ENCODE peak calls at places on chromosomes 11 and 22, in five cellular contexts. O is HepG2, C is H1, K is HCT116, J is GM12878. X is an unnamed sample.

GRCh38 chr11:26231252-26231661 is 100.7 kb upstream of the ANO3 start:
- DNase-seq in O (no peak), C (no peak), K (no peak), J (no peak), X (no peak)

GRCh38 chr22:17475318-17476212 is 87.7 kb upstream of the SLC25A18 start:
- DNase-seq in O (no peak), C (no peak), K (no peak), J (no peak), X (no peak)

GRCh38 chr22:29313126-29314071 is 2.1 kb downstream of the RASL10A start:
- DNase-seq in O (no peak), C (peak), K (peak), J (no peak), X (no peak)

GRCh38 chr11:129937592-129938238 is 42.3 kb upstream of the NFRKB start:
- DNase-seq in O (no peak), C (no peak), K (no peak), J (no peak), X (no peak)

GRCh38 chr11:132992838-132993680 is 539.2 kb downstream of the OPCML start:
- DNase-seq in O (no peak), C (no peak), K (no peak), J (no peak), X (no peak)

GRCh38 chr11:80473562-80473961 is 1032.7 kb upstream of the TENM4 start:
- DNase-seq in O (no peak), C (no peak), K (no peak), J (peak), X (no peak)

GRCh38 chr22:26364066-26365015 is 64.7 kb upstream of the ASPHD2 start:
- DNase-seq in O (peak), C (peak), K (peak), J (peak), X (peak)

GRCh38 chr11:72239849-72240460 is 4.0 kb downstream of the PHOX2A start:
- DNase-seq in O (no peak), C (no peak), K (no peak), J (no peak), X (no peak)

GRCh38 chr22:20420157-20420842 is 17.3 kb downstream of the SCARF2 start:
- DNase-seq in O (no peak), C (no peak), K (no peak), J (no peak), X (no peak)

GRCh38 chr11:60589611-60590010 is 74.4 kb downstream of the MS4A13 start:
- DNase-seq in O (no peak), C (no peak), K (peak), J (no peak), X (no peak)

GRCh38 chr22:29475550-29475949 is 4.5 kb upstream of the NEFH start:
- DNase-seq in O (no peak), C (no peak), K (no peak), J (peak), X (no peak)

GRCh38 chr22:24706050-24706449 is 68.5 kb downstream of the PIWIL3 start:
- DNase-seq in O (peak), C (no peak), K (no peak), J (no peak), X (no peak)

GRCh38 chr22:36562261-36562835 is 33.4 kb upstream of the EIF3D start:
- DNase-seq in O (no peak), C (no peak), K (no peak), J (no peak), X (no peak)

GRCh38 chr11:23997356-23997755 is 499.5 kb upstream of the LUZP2 start:
- DNase-seq in O (no peak), C (no peak), K (no peak), J (no peak), X (no peak)

GRCh38 chr11:68300076-68300830 is 12.1 kb upstream of the LRP5 start:
- DNase-seq in O (no peak), C (no peak), K (no peak), J (no peak), X (no peak)

GRCh38 chr11:78350101-78350645 is 67.4 kb downstream of the GAB2 start:
- DNase-seq in O (no peak), C (no peak), K (no peak), J (peak), X (no peak)

GRCh38 chr22:49156662-49157285 is 670.9 kb downstream of the BRD1 start:
- DNase-seq in O (no peak), C (no peak), K (no peak), J (no peak), X (no peak)

GRCh38 chr22:31093956-31094622 is 13.0 kb downstream of the SMTN start:
- DNase-seq in O (no peak), C (no peak), K (no peak), J (no peak), X (no peak)

GRCh38 chr22:46336119-46337078 is 885 bp downstream of the TRMU start:
- DNase-seq in O (peak), C (no peak), K (no peak), J (no peak), X (no peak)

GRCh38 chr11:125338886-125339811 is 156.9 kb downstream of the FEZ1 start:
- DNase-seq in O (no peak), C (no peak), K (no peak), J (no peak), X (no peak)

GRCh38 chr11:94897330-94897768 is 76.0 kb downstream of the CWC15 start:
- DNase-seq in O (peak), C (no peak), K (peak), J (no peak), X (peak)

GRCh38 chr22:46584081-46584903 is 35.9 kb upstream of the GRAMD4 start:
- DNase-seq in O (no peak), C (no peak), K (no peak), J (no peak), X (no peak)

GRCh38 chr11:113476553-113476952 is 1.4 kb upstream of the DRD2 start:
- DNase-seq in O (no peak), C (no peak), K (no peak), J (no peak), X (no peak)
- TF ChIP-seq YY1 in O (no peak), C (no peak), K (no peak), J (no peak), X (no peak)

GRCh38 chr11:77075425-77075905 is 8.7 kb downstream of the CAPN5 start:
- DNase-seq in O (no peak), C (no peak), K (no peak), J (no peak), X (no peak)
- H3K9ac ChIP-seq in O (no peak), C (no peak), K (no peak), J (no peak), X (no peak)

DNA sequence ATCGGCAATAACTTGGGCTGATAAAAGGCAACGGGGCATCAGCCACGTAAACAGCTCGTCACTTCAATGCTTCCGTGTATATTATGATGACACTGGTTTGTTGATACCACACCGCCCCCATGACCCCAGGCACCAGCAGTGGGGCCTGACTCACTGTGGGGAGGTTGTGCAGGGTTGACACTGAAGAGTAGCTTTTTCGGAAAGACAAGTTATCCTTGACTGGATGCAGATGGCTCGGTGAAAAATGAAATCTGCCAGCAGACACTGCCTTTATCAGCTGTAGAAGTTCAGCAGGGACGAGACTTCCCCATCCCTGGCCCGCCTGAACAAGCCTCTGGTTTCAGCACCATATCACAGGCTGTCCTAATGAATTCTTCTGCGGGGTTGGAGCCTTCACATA is 55.6 kb downstream of the WT1 start:
- DNase-seq in O (no peak), C (no peak), K (no peak), J (no peak), X (no peak)
- TF ChIP-seq YY1 in O (no peak), C (no peak), K (no peak), J (no peak), X (no peak)

DNA sequence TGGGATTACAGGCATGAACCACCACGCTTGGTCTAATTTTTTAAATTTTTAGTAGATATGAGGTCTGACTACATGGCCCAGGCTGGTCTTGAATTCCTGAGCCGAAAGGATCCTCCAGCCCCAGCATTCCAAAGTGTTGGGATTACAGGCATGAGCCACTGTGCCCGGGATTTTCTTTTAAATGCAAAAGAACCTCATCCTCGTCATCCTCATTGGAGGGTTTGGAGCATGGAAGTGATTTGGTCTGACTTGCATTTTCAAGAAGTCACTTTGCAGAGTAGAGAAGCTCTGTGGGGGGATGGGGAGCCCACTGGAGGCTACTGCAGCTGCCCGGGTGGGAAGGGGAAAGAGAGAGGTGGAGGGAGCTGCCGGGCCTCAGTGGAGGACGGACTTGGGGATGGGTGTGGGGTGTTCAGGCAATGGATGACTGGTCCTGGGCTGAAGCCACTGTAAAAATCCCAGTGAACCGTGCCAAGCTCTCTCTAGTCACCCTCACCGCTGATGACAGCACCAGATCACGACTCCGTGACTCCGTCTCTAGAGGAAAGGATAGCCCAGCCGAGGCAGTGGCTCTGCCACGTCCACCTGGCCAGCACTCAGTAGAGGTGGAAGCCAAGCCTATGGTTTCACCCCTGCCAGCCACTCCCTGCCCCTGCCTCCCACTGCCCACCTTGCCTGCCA is 32.8 kb upstream of the SLC22A12 start:
- DNase-seq in O (no peak), C (no peak), K (no peak), J (no peak), X (peak)
- H3K9ac ChIP-seq in O (no peak), C (no peak), K (no peak), J (no peak), X (peak)

DNA sequence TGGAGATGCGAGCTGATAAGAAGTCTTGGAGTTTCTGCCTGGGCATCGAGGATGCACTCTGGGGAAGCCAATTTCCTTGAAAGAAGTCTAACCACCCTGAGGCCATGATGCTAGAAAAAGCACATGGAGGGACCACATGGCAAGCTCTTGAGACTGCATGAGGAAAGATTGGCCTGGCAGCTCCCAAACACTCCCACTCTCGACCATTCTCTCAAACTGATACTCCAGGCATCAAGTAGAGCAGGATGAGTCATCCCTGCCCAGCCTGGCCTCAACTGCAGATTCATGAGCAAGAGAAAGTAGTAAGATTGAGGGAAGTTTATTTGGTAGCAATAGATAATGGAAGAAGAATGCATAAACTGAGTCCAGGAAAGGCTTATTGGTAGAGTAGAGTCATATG is 194.3 kb downstream of the KIF18A start:
- DNase-seq in O (no peak), C (no peak), K (no peak), J (no peak), X (no peak)
- TF ChIP-seq YY1 in O (no peak), C (no peak), K (no peak), J (no peak), X (no peak)

DNA sequence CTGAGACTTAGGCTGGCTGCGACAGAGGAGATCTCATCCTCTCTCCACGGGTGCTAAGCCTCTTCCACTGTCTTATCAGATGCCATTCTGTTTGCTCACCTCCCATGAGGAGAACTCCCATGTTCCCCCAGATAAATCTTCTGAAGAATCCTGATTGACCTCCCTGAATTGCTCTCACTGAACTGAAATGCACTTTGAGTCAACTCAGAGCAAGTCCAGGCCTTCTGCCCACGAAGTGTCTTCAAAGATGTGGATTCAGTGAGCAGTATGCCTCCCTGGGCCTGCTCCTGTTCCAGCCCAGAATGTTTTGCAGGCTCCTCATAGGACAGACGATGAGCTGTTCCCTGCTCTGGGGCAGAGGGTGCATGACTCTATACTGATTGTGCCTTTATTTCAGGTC is 17.4 kb downstream of the TUB start:
- DNase-seq in O (no peak), C (no peak), K (no peak), J (no peak), X (no peak)
- H3K9ac ChIP-seq in O (no peak), C (no peak), K (no peak), J (no peak), X (no peak)

DNA sequence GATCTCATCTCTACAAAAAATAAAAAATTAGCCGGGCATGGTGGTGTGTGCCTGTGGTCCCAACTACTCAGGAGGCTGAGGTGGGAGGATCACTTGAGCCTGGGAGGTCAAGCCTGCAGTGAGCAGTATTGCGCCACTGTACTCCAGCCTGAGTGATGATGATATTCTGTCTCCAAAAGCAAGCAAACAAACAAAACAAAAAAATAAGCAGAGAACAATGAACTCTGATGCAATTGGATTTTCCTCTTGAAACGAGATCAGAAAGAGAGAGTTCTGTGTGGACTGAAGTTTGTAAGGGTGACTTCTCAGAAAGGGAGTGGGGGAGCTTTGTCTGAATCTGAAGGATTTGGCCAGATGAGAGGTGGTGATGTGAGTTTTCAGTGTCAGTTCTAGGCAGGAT is 6.0 kb upstream of the TMEM123 start:
- DNase-seq in O (peak), C (no peak), K (no peak), J (no peak), X (no peak)
- TF ChIP-seq YY1 in O (no peak), C (no peak), K (no peak), J (no peak), X (no peak)

GRCh38 chr11:22082788-22083187 is 110.1 kb upstream of the ANO5 start:
- DNase-seq in O (no peak), C (no peak), K (no peak), J (no peak), X (no peak)

GRCh38 chr11:22082178-22082577 is 110.7 kb upstream of the ANO5 start:
- DNase-seq in O (no peak), C (no peak), K (no peak), J (no peak), X (no peak)

GRCh38 chr11:22079133-22079847 is 113.6 kb upstream of the ANO5 start:
- DNase-seq in O (no peak), C (no peak), K (no peak), J (no peak), X (no peak)

GRCh38 chr11:22089609-22090008 is 103.3 kb upstream of the ANO5 start:
- DNase-seq in O (no peak), C (no peak), K (no peak), J (no peak), X (no peak)

DNA sequence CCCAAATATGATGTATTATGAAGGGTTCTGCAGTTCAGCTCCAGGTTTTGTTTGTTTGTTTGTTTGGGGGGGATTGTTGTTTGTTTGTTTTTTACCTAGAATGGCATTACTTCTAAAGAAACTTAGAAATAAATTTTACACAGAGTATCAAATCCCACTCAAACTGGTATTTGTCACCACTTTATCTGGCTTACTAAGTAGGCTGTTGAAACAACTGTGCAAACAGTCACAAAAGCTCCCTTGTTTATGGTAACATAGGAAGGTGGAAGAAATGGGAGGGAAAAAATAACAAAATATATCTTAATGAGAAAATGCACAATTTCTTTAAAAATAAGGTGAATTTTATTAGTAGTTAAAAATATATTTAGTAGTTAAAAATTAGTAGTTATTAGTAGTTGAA is 108.3 kb upstream of the ANO5 start:
- DNase-seq in O (no peak), C (no peak), K (no peak), J (no peak), X (no peak)
- H3K9ac ChIP-seq in O (no peak), C (no peak), K (no peak), J (no peak), X (no peak)

GRCh38 chr11:50088231-50088630 is 55.6 kb downstream of the OR4C45 start:
- DNase-seq in O (no peak), C (no peak), K (no peak), J (no peak), X (no peak)
- TF ChIP-seq YY1 in O (no peak), C (no peak), K (no peak), J (no peak), X (no peak)